ENCODE peak calls at places on chromosome 4, in four cellular contexts. K is mucosa of gallbladder, S is NCI-H1092 treated with DMSO at 0.1 percent for 48 hours, Y is GM23248. O is an unnamed sample.

GRCh38 chr4:186844059-186844681 is 120.5 kb upstream of the FAT1 start:
- DNase-seq in S (no peak), K (no peak), Y (peak), O (peak)

GRCh38 chr4:111535792-111536191 is 609.5 kb upstream of the FAM241A start:
- DNase-seq in Y (no peak), S (no peak), K (no peak), O (no peak)

GRCh38 chr4:26150948-26151347 is 169.9 kb upstream of the RBPJ start:
- DNase-seq in K (no peak), Y (peak), S (no peak), O (peak)

GRCh38 chr4:141645611-141646340 is 9.4 kb downstream of the IL15 start:
- DNase-seq in S (no peak), Y (peak), K (no peak), O (peak)

GRCh38 chr4:186563761-186564160 is 8.4 kb upstream of the MTNR1A start:
- DNase-seq in S (no peak), Y (no peak), K (no peak), O (no peak)

GRCh38 chr4:107970063-107970798 is 19.5 kb upstream of the HADH start:
- DNase-seq in K (no peak), S (no peak), Y (no peak), O (no peak)

GRCh38 chr4:46886711-46887110 is 22.3 kb downstream of the COX7B2 start:
- DNase-seq in S (no peak), Y (peak), K (no peak), O (peak)

GRCh38 chr4:159698336-159698735 is 595.5 kb downstream of the RAPGEF2 start:
- DNase-seq in K (no peak), Y (no peak), S (no peak), O (no peak)

GRCh38 chr4:7466904-7467303 is 32.2 kb upstream of the PSAPL1 start:
- DNase-seq in K (no peak), S (no peak), Y (no peak), O (no peak)

GRCh38 chr4:37748546-37748945 is 62.4 kb upstream of the RELL1 start:
- DNase-seq in S (peak), Y (no peak), K (no peak), O (no peak)

GRCh38 chr4:67332627-67333026 is 212.7 kb downstream of the CENPC start:
- DNase-seq in K (no peak), Y (peak), S (no peak), O (peak)

GRCh38 chr4:90345549-90345948 is 218.4 kb downstream of the CCSER1 start:
- DNase-seq in K (no peak), S (no peak), Y (no peak), O (no peak)

GRCh38 chr4:146335763-146336412 is 121.5 kb downstream of the REELD1 start:
- DNase-seq in K (no peak), S (no peak), Y (peak), O (peak)

GRCh38 chr4:6467600-6467999 is 4.8 kb downstream of the PPP2R2C start:
- DNase-seq in K (no peak), S (no peak), Y (no peak), O (no peak)

GRCh38 chr4:166324321-166324720 is 451.3 kb downstream of the TLL1 start:
- DNase-seq in Y (no peak), S (peak), K (no peak), O (peak)

GRCh38 chr4:99264927-99265326 is 25.9 kb downstream of the ADH1A start:
- DNase-seq in K (no peak), Y (no peak), S (no peak), O (peak)

GRCh38 chr4:2047781-2048581 is 11.1 kb upstream of the NAT8L start:
- DNase-seq in Y (no peak), S (no peak), K (no peak), O (no peak)

GRCh38 chr4:186566068-186566467 is 10.7 kb upstream of the MTNR1A start:
- DNase-seq in S (no peak), Y (no peak), K (no peak), O (no peak)

GRCh38 chr4:38462659-38463058 is 201.3 kb upstream of the KLF3 start:
- DNase-seq in K (no peak), S (no peak), Y (no peak), O (no peak)

GRCh38 chr4:41471672-41472071 is 66.3 kb upstream of the LIMCH1 start:
- DNase-seq in K (no peak), S (no peak), Y (no peak), O (no peak)

GRCh38 chr4:58760737-58761136 is 1650.6 kb upstream of the IGFBP7 start:
- DNase-seq in K (no peak), Y (no peak), S (no peak), O (no peak)

GRCh38 chr4:40121515-40121914 is 64.9 kb downstream of the N4BP2 start:
- DNase-seq in K (no peak), S (no peak), Y (peak), O (peak)

O was measured in fibroblast of mammary gland.